ENCODE peak calls at places on chromosomes 3 and 15, in four cellular contexts. L is tibial nerve, T is sigmoid colon, O is BE2C. J is an unnamed sample.
A peak's percentile ranks its signal among the peaks of the same experiment; 100 is the strongest.

GRCh38 chr3:48566401-48566760 is 2.8 kb upstream of the UCN2 start:
- DNase-seq in O (no peak), L (no peak), T (no peak), J (no peak)

GRCh38 chr3:149992416-149993058 is 21.8 kb upstream of the PFN2 start:
- DNase-seq in L (no peak), T (no peak), O (no peak), J (no peak)

GRCh38 chr3:49353022-49353421 is 5.1 kb downstream of the GPX1 start:
- DNase-seq in O (no peak), T (no peak), L (no peak), J (no peak)

GRCh38 chr3:171907761-171908160 is 64.6 kb downstream of the TMEM212 start:
- DNase-seq in T (no peak), L (no peak), O (no peak), J (no peak)

GRCh38 chr3:13150624-13151023 is 77.4 kb upstream of the IQSEC1 start:
- DNase-seq in O (no peak), T (peak; percentile 34), L (no peak), J (no peak)

GRCh38 chr3:37310666-37311050 is 136.3 kb upstream of the LRRFIP2 start:
- DNase-seq in L (no peak), T (no peak), O (no peak), J (no peak)

GRCh38 chr3:21654662-21655061 is 96.3 kb downstream of the ZNF385D start:
- DNase-seq in O (no peak), L (no peak), T (no peak), J (peak; percentile 50)

GRCh38 chr3:194536883-194537637 is 50.3 kb upstream of the ATP13A3 start:
- DNase-seq in O (peak; percentile 49), L (no peak), T (peak; percentile 75), J (no peak)

GRCh38 chr3:27607370-27607769 is 114.8 kb downstream of the EOMES start:
- DNase-seq in O (no peak), L (no peak), T (no peak), J (no peak)

GRCh38 chr3:177830411-177830849 is 633.1 kb upstream of the TBL1XR1 start:
- DNase-seq in O (no peak), L (no peak), T (peak; percentile 84), J (peak; percentile 85)

GRCh38 chr15:25052191-25052999 is 97.6 kb downstream of the SNRPN start:
- DNase-seq in O (no peak), T (peak; percentile 42), L (no peak), J (no peak)

GRCh38 chr15:25054943-25055342 is 100.2 kb downstream of the SNRPN start:
- DNase-seq in O (no peak), T (no peak), L (no peak), J (no peak)

GRCh38 chr15:25051399-25052154 is 96.8 kb downstream of the SNRPN start:
- DNase-seq in T (peak; percentile 32), O (no peak), L (no peak), J (no peak)

GRCh38 chr15:25054329-25054728 is 99.5 kb downstream of the SNRPN start:
- DNase-seq in T (no peak), L (no peak), O (no peak), J (no peak)

DNA sequence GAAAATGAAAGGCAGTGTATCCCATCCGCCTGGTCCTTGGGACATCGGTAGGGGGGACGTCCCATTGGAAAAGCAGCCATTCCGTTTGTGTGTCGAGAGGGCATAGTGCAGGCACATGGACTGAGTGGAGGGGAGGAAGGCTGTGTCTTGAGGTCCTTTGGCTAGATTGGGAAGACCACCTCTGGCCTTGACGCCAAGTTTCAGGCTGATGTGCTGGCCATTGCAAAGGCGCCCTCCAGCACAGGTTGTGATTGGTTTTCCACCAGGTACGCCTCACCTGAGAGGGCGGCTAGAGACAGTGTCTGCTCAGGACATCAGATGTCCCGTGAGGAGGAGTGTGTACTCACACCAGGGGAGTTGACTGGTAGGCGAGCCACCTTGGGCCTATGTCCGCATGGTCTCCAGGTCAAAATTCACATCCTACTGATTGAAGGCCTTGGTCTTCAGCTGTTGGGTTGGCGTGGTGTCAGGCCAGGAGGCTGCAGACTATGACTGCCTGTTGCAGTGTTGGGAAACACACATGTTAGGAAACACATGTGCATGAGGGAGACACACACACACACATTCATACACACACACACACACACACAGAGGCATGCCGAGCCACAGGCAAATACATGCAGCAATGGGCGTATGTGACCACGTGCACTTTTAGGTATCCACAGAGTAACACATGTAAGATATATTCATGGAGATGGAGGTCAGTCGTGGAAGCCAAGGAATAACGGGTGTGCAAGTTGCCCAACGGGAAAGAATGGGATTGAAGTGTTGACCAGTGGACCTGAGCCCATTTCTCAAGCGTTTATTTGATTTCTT is 98.4 kb downstream of the SNRPN start:
- DNase-seq in T (peak; percentile 29), L (no peak), O (no peak), J (no peak)
- H3K4me3 ChIP-seq in T (no peak overlapping the region), L (no peak overlapping the region), O (no peak overlapping the region), J (no peak overlapping the region)

DNA sequence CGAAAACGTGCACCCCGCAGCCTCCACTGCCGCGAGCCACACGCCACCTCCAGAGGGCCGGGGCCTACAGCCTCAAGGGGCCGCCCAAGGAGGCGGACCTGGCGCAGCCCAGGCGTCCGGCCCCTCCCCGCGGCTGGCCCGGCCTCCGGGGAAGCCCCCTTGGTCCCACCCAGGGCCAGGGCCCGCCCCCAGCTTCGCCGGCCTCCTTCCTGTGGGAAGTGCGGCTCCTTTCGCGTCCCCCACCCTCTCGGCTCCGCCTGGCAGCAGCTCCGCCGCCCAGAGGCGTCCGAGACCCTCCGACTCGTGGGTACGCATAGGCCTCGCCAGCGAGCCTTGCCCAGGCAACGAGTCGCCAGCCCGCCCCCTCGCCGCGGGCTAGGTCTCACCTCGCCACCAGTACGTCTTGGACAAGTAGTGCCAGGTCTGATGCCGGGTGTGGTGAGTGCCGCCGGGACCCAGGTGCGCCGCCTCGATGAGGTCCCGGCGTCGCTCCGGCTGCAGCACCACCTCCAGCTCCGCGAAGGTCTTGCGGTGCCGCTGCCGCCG is 640 bp downstream of the ZBTB11 start:
- DNase-seq in O (peak; percentile 99), T (peak; percentile 97), L (peak; percentile 84), J (peak; percentile 70)
- TF ChIP-seq CTCF in O (no peak), T (no peak), L (peak; percentile 44), J (peak; percentile 12)

GRCh38 chr15:85580914-85581313 is 200.5 kb downstream of the AKAP13 start:
- DNase-seq in T (no peak), O (peak; percentile 9), L (no peak), J (no peak)
- H3K4me3 ChIP-seq in T (peak overlapping the region; percentile 4), O (no peak overlapping the region), L (peak overlapping the region; percentile 24), J (no peak overlapping the region)

DNA sequence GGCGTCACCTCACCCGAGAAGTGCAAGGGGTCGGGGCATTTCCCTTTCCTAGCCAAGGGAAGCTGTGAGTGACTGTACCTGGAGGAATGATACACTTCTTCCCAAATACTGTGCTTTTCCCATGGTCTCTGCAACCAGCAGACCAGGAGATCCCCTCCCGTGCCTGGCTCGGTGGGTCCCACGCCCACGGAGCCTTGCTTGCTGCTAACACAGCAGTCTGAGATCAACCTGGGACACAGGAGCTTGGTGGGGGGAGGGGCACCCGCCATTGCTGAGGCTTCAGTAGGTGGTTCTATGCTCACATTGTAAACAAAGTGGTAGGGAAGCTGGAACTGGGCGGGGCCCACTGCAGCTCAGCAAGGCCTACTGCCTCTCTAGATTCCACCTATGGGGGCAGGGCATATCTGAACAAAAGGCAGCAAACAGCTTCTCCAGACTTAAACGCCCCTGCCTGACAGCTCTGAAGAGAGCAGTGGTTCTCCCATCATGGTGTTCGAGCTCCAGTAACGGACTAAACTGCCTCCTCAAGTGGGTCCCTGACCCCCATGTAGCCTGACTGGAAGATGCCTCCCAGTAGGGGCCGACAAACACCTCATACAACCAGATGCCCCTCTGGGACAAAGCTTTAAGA is 31.4 kb upstream of the ABHD5 start:
- DNase-seq in L (no peak), T (no peak), O (no peak), J (no peak)
- TF ChIP-seq CTCF in L (no peak), T (no peak), O (no peak), J (no peak)

GRCh38 chr3:133476971-133477375 is 77.1 kb downstream of the BFSP2 start:
- DNase-seq in T (no peak), L (no peak), O (no peak), J (no peak)
- H3K4me3 ChIP-seq in T (no peak overlapping the region), L (no peak overlapping the region), O (no peak overlapping the region), J (no peak overlapping the region)

GRCh38 chr3:39166134-39166710 is 12.8 kb upstream of the CSRNP1 start:
- DNase-seq in T (no peak), O (no peak), L (no peak), J (peak; percentile 89)
- TF ChIP-seq CTCF in T (no peak), O (no peak), L (no peak), J (peak; percentile 0)

GRCh38 chr15:63604281-63604680 is 7.1 kb downstream of the FBXL22 start:
- DNase-seq in T (no peak), L (no peak), O (no peak), J (no peak)

GRCh38 chr15:63603516-63603915 is 6.3 kb downstream of the FBXL22 start:
- DNase-seq in O (no peak), T (no peak), L (no peak), J (no peak)

GRCh38 chr15:63605036-63605435 is 7.8 kb downstream of the FBXL22 start:
- DNase-seq in L (no peak), O (no peak), T (no peak), J (no peak)

GRCh38 chr15:63606333-63606732 is 9.1 kb downstream of the FBXL22 start:
- DNase-seq in L (no peak), T (no peak), O (no peak), J (no peak)

GRCh38 chr15:63605816-63606215 is 8.6 kb downstream of the FBXL22 start:
- DNase-seq in T (no peak), L (no peak), O (no peak), J (no peak)
- H3K4me3 ChIP-seq in T (no peak overlapping the region), L (no peak overlapping the region), O (no peak overlapping the region), J (no peak overlapping the region)